ENCODE peak calls at places on chromosome 10, in nine cellular contexts. P, T, H, J, M, C, R, S and B are unnamed samples.

GRCh38 chr10:44416021-44416758 is 31.3 kb upstream of the CXCL12 start:
- DNase-seq in P (no peak), T (no peak), H (no peak), J (peak; percentile 28), M (no peak), C (no peak), R (no peak), S (no peak), B (no peak)

GRCh38 chr10:47261121-47261520 is 38.9 kb upstream of the GDF10 start:
- DNase-seq in P (peak; percentile 71), T (no peak), H (no peak), J (no peak), M (peak; percentile 54), C (no peak), R (no peak), S (no peak), B (no peak)

GRCh38 chr10:91418417-91418816 is 8.3 kb downstream of the HECTD2 start:
- DNase-seq in P (no peak), T (no peak), H (no peak), J (no peak), M (no peak), C (no peak), R (no peak), S (no peak), B (no peak)

GRCh38 chr10:124632064-124632531 is 112.1 kb downstream of the FAM53B start:
- DNase-seq in P (peak; percentile 41), T (no peak), H (no peak), J (peak; percentile 48), M (no peak), C (peak; percentile 70), R (no peak), S (peak; percentile 58), B (no peak)

GRCh38 chr10:31620236-31621151 is 301.5 kb downstream of the ZEB1 start:
- DNase-seq in P (no peak), T (peak; percentile 40), H (no peak), J (peak; percentile 87), M (no peak), C (no peak), R (no peak), S (peak; percentile 85), B (peak; percentile 33)

GRCh38 chr10:93334901-93335312 is 147.2 kb downstream of the MYOF start:
- DNase-seq in P (no peak), T (peak; percentile 55), H (no peak), J (no peak), M (no peak), C (no peak), R (peak; percentile 95), S (no peak), B (no peak)

GRCh38 chr10:22649390-22649841 is 65.0 kb downstream of the PIP4K2A start:
- DNase-seq in P (no peak), T (no peak), H (no peak), J (no peak), M (peak; percentile 34), C (no peak), R (no peak), S (no peak), B (no peak)

GRCh38 chr10:118955531-118956252 is 73.8 kb upstream of the NANOS1 start:
- DNase-seq in P (no peak), T (no peak), H (no peak), J (no peak), M (no peak), C (no peak), R (no peak), S (no peak), B (no peak)

GRCh38 chr10:31129261-31129660 is 97.6 kb upstream of the ZNF438 start:
- DNase-seq in P (peak; percentile 63), T (no peak), H (no peak), J (peak; percentile 66), M (no peak), C (no peak), R (peak; percentile 10), S (peak; percentile 40), B (no peak)

GRCh38 chr10:16986406-16987128 is 143.0 kb downstream of the CUBN start:
- DNase-seq in P (no peak), T (no peak), H (no peak), J (no peak), M (no peak), C (no peak), R (peak; percentile 75), S (no peak), B (peak; percentile 100)

GRCh38 chr10:31836569-31837406 is 91.8 kb downstream of the ARHGAP12 start:
- DNase-seq in P (peak; percentile 17), T (peak; percentile 13), H (no peak), J (no peak), M (no peak), C (no peak), R (peak; percentile 51), S (no peak), B (peak; percentile 13)

GRCh38 chr10:82438277-82438676 is 563.3 kb downstream of the NRG3 start:
- DNase-seq in P (no peak), T (no peak), H (no peak), J (no peak), M (no peak), C (no peak), R (no peak), S (no peak), B (no peak)

GRCh38 chr10:3485287-3485686 is 299.7 kb downstream of the KLF6 start:
- DNase-seq in P (no peak), T (no peak), H (no peak), J (no peak), M (no peak), C (no peak), R (no peak), S (no peak), B (no peak)

GRCh38 chr10:123459371-123460224 is 206.6 kb upstream of the GPR26 start:
- DNase-seq in P (no peak), T (no peak), H (no peak), J (no peak), M (no peak), C (no peak), R (no peak), S (no peak), B (no peak)

GRCh38 chr10:119737039-119737663 is 11.3 kb downstream of the INPP5F start:
- DNase-seq in P (no peak), T (no peak), H (no peak), J (no peak), M (no peak), C (no peak), R (no peak), S (no peak), B (no peak)

GRCh38 chr10:117684673-117685211 is 142.2 kb downstream of the EMX2 start:
- DNase-seq in P (no peak), T (no peak), H (no peak), J (peak; percentile 18), M (no peak), C (peak; percentile 38), R (peak; percentile 51), S (peak; percentile 48), B (no peak)

GRCh38 chr10:1504940-1505339 is 232.4 kb downstream of the ADARB2 start:
- DNase-seq in P (no peak), T (no peak), H (no peak), J (no peak), M (no peak), C (no peak), R (no peak), S (no peak), B (no peak)

GRCh38 chr10:70809011-70809611 is 6.6 kb upstream of the SGPL1 start:
- DNase-seq in P (no peak), T (no peak), H (no peak), J (no peak), M (no peak), C (no peak), R (peak; percentile 85), S (no peak), B (no peak)

GRCh38 chr10:4141471-4141870 is 356.5 kb upstream of the KLF6 start:
- DNase-seq in P (no peak), T (no peak), H (no peak), J (no peak), M (no peak), C (no peak), R (no peak), S (no peak), B (no peak)

GRCh38 chr10:6394084-6394483 is 186.0 kb downstream of the PRKCQ start:
- DNase-seq in P (no peak), T (no peak), H (no peak), J (no peak), M (no peak), C (no peak), R (no peak), S (no peak), B (no peak)

GRCh38 chr10:78543749-78544446 is 510.2 kb downstream of the RPS24 start:
- DNase-seq in P (no peak), T (no peak), H (peak; percentile 37), J (peak; percentile 70), M (no peak), C (peak; percentile 19), R (no peak), S (peak; percentile 86), B (no peak)

GRCh38 chr10:124064676-124065075 is 28.7 kb downstream of the CHST15 start:
- DNase-seq in P (peak; percentile 68), T (no peak), H (no peak), J (no peak), M (no peak), C (no peak), R (no peak), S (no peak), B (no peak)

GRCh38 chr10:34520084-34520483 is 295.0 kb downstream of the PARD3 start:
- DNase-seq in P (no peak), T (no peak), H (no peak), J (no peak), M (no peak), C (no peak), R (peak; percentile 100), S (no peak), B (peak; percentile 91)

GRCh38 chr10:117574546-117575146 is 32.1 kb downstream of the EMX2 start:
- DNase-seq in P (no peak), T (no peak), H (no peak), J (no peak), M (no peak), C (no peak), R (no peak), S (no peak), B (no peak)

GRCh38 chr10:92965314-92965713 is 95.3 kb upstream of the CYP26C1 start:
- DNase-seq in P (no peak), T (peak; percentile 10), H (no peak), J (no peak), M (peak; percentile 2), C (no peak), R (peak; percentile 68), S (no peak), B (peak; percentile 41)

GRCh38 chr10:73480158-73480557 is 15.7 kb downstream of the PPP3CB start:
- DNase-seq in P (no peak), T (peak; percentile 59), H (no peak), J (no peak), M (no peak), C (no peak), R (peak; percentile 98), S (no peak), B (no peak)

GRCh38 chr10:113576853-113577252 is 24.0 kb downstream of the HABP2 start:
- DNase-seq in P (peak; percentile 55), T (no peak), H (peak; percentile 26), J (no peak), M (no peak), C (no peak), R (peak; percentile 39), S (no peak), B (no peak)

GRCh38 chr10:127906548-127907377 is at the start of gene PTPRE:
- DNase-seq in P (no peak), T (peak; percentile 59), H (peak; percentile 66), J (peak; percentile 70), M (peak; percentile 42), C (peak; percentile 61), R (peak; percentile 72), S (peak; percentile 81), B (no peak)

GRCh38 chr10:61589547-61590243 is 73.0 kb upstream of the CABCOCO1 start:
- DNase-seq in P (no peak), T (no peak), H (no peak), J (no peak), M (no peak), C (no peak), R (peak; percentile 69), S (no peak), B (peak; percentile 14)

GRCh38 chr10:128055061-128055868 is 71.0 kb downstream of the MKI67 start:
- DNase-seq in P (no peak), T (no peak), H (no peak), J (no peak), M (no peak), C (no peak), R (no peak), S (no peak), B (no peak)